ENCODE peak calls at places on chromosome X, in seven cellular contexts. F, G, R, U, B, L and J are unnamed samples.
A peak's percentile ranks its signal among the peaks of the same experiment; 100 is the strongest.

GRCh38 chrX:117840645-117841044 is 276.0 kb downstream of the KLHL13 start:
- DNase-seq in F (no peak), G (no peak), R (no peak), U (no peak), B (no peak), L (no peak), J (no peak)

GRCh38 chrX:38807873-38808272 is 6.6 kb downstream of the MID1IP1 start:
- DNase-seq in F (no peak), G (no peak), R (no peak), U (no peak), B (no peak), L (no peak), J (no peak)

GRCh38 chrX:107451754-107452153 is 2.3 kb downstream of the FRMPD3 start:
- DNase-seq in F (no peak), G (no peak), R (peak; percentile 3), U (no peak), B (no peak), L (no peak), J (no peak)

GRCh38 chrX:78066110-78066509 is 37.9 kb upstream of the PGK1 start:
- DNase-seq in F (no peak), G (no peak), R (no peak), U (no peak), B (no peak), L (no peak), J (no peak)

GRCh38 chrX:44431206-44431605 is 87.7 kb upstream of the EFHC2 start:
- DNase-seq in F (no peak), G (no peak), R (no peak), U (no peak), B (peak; percentile 46), L (peak; percentile 26), J (no peak)

GRCh38 chrX:87728024-87728423 is 210.4 kb downstream of the KLHL4 start:
- DNase-seq in F (no peak), G (no peak), R (no peak), U (no peak), B (no peak), L (no peak), J (no peak)

GRCh38 chrX:48956728-48957414 is 536 bp downstream of the OTUD5 start:
- DNase-seq in F (no peak), G (no peak), R (no peak), U (peak; percentile 61), B (no peak), L (no peak), J (no peak)

GRCh38 chrX:22053486-22053885 is 21.4 kb downstream of the PHEX start:
- DNase-seq in F (no peak), G (no peak), R (no peak), U (no peak), B (peak; percentile 1), L (no peak), J (no peak)

GRCh38 chrX:107935664-107936433 is 46.3 kb downstream of the TEX13B start:
- DNase-seq in F (no peak), G (no peak), R (no peak), U (no peak), B (peak; percentile 2), L (peak; percentile 8), J (no peak)

GRCh38 chrX:96424007-96424406 is 260.6 kb upstream of the DIAPH2 start:
- DNase-seq in F (no peak), G (no peak), R (no peak), U (no peak), B (peak; percentile 20), L (no peak), J (no peak)

GRCh38 chrX:154539077-154539476 is 7.6 kb downstream of the G6PD start:
- DNase-seq in F (no peak), G (no peak), R (no peak), U (no peak), B (no peak), L (no peak), J (no peak)

GRCh38 chrX:154457491-154458115 is 478 bp upstream of the PLXNA3 start:
- DNase-seq in F (no peak), G (no peak), R (peak; percentile 15), U (peak; percentile 53), B (no peak), L (peak; percentile 32), J (no peak)

GRCh38 chrX:104351173-104351769 is 96.5 kb upstream of the ESX1 start:
- DNase-seq in F (no peak), G (no peak), R (peak; percentile 13), U (no peak), B (peak; percentile 79), L (peak; percentile 2), J (no peak)

GRCh38 chrX:83101961-83102360 is 406.1 kb upstream of the POU3F4 start:
- DNase-seq in F (no peak), G (no peak), R (no peak), U (no peak), B (no peak), L (no peak), J (no peak)

GRCh38 chrX:95903490-95903889 is 781.2 kb upstream of the DIAPH2 start:
- DNase-seq in F (no peak), G (no peak), R (no peak), U (no peak), B (no peak), L (no peak), J (no peak)

GRCh38 chrX:74351760-74352159 is 47.8 kb downstream of the ZCCHC13 start:
- DNase-seq in F (no peak), G (no peak), R (no peak), U (no peak), B (no peak), L (no peak), J (no peak)

GRCh38 chrX:21295246-21295820 is 78.9 kb upstream of the CNKSR2 start:
- DNase-seq in F (no peak), G (no peak), R (no peak), U (no peak), B (no peak), L (no peak), J (no peak)